ENCODE peak calls at places on chromosomes 12 and 14, in ten cellular contexts. D is Calu3; K is activated CD4-positive, alpha-beta T cell treated with anti-CD3 and anti-CD28 coated beads, Interleukin-2, amount 10 ng/mL, durations not matched to agents 7 days and 5 days; G is C1 segment of cervical spinal cord; N is SW 1271; L is stimulated activated effector memory CD8-positive, alpha-beta T cell treated with anti-CD3 and anti-CD28 coated beads, Interleukin-12 subunit alpha, Interleukin-12 subunit beta, amount 100 ng/mL, for 72 hours; J is naive thymus-derived CD4-positive, alpha-beta T cell; M is CD8-positive, alpha-beta T cell; V is GDM1; F is RCC 7860. A is an unnamed sample.

GRCh38 chr14:35556548-35556947 is 22.6 kb downstream of the INSM2 start:
- DNase-seq in D (no peak), K (no peak), G (no peak), N (no peak), L (no peak), J (no peak), M (no peak), V (no peak), F (no peak), A (no peak)

GRCh38 chr14:69181491-69181890 is 9.8 kb upstream of the EXD2 start:
- DNase-seq in D (no peak), K (no peak), G (no peak), N (no peak), L (no peak), J (no peak), M (no peak), V (no peak), F (no peak), A (no peak)

GRCh38 chr12:89976866-89977265 is 268.2 kb upstream of the ATP2B1 start:
- DNase-seq in D (no peak), K (no peak), G (no peak), N (no peak), L (no peak), J (no peak), M (no peak), V (no peak), F (no peak), A (no peak)

GRCh38 chr14:21107360-21107781 is 6.5 kb downstream of the TMEM253 start:
- DNase-seq in D (no peak), K (no peak), G (no peak), N (no peak), L (no peak), J (no peak), M (no peak), V (no peak), F (peak), A (no peak)

GRCh38 chr12:24113701-24114100 is 164.2 kb upstream of the SOX5 start:
- DNase-seq in D (no peak), K (no peak), G (no peak), N (no peak), L (no peak), J (no peak), M (no peak), V (no peak), F (no peak), A (no peak)

GRCh38 chr14:73862480-73862879 is 10.8 kb downstream of the PTGR2 start:
- DNase-seq in D (no peak), K (no peak), G (no peak), N (no peak), L (no peak), J (no peak), M (no peak), V (no peak), F (no peak), A (no peak)

GRCh38 chr14:75389679-75390078 is 38.1 kb upstream of the JDP2 start:
- DNase-seq in D (no peak), K (no peak), G (no peak), N (no peak), L (no peak), J (no peak), M (no peak), V (no peak), F (no peak), A (no peak)

GRCh38 chr14:104939666-104940410 is 15.2 kb downstream of the PLD4 start:
- DNase-seq in D (no peak), K (no peak), G (no peak), N (no peak), L (no peak), J (no peak), M (no peak), V (no peak), F (no peak), A (no peak)

GRCh38 chr14:73712540-73713141 is 1.5 kb downstream of the PNMA1 start:
- DNase-seq in D (no peak), K (peak), G (no peak), N (no peak), L (peak), J (peak), M (peak), V (no peak), F (no peak), A (peak)

GRCh38 chr12:14214495-14214894 is 151.0 kb upstream of the ATF7IP start:
- DNase-seq in D (no peak), K (no peak), G (no peak), N (no peak), L (no peak), J (no peak), M (no peak), V (no peak), F (no peak), A (no peak)

GRCh38 chr14:94689218-94689984 is 77.2 kb downstream of the SERPINA3 start:
- DNase-seq in D (peak), K (peak), G (peak), N (peak), L (peak), J (peak), M (peak), V (peak), F (no peak), A (peak)

GRCh38 chr14:77988966-77989365 is 181.2 kb upstream of the NRXN3 start:
- DNase-seq in D (no peak), K (no peak), G (peak), N (no peak), L (no peak), J (no peak), M (no peak), V (no peak), F (peak), A (no peak)

GRCh38 chr12:127761880-127762279 is 505.1 kb upstream of the TMEM132C start:
- DNase-seq in D (no peak), K (no peak), G (no peak), N (no peak), L (no peak), J (no peak), M (no peak), V (peak), F (no peak), A (no peak)

GRCh38 chr12:51188359-51189051 is 15.6 kb upstream of the TFCP2 start:
- DNase-seq in D (no peak), K (no peak), G (no peak), N (no peak), L (no peak), J (no peak), M (no peak), V (no peak), F (no peak), A (peak)

GRCh38 chr12:117809509-117809908 is 159.3 kb downstream of the KSR2 start:
- DNase-seq in D (no peak), K (no peak), G (no peak), N (no peak), L (no peak), J (no peak), M (no peak), V (no peak), F (no peak), A (no peak)

GRCh38 chr12:4001869-4002268 is 128.7 kb upstream of the PARP11 start:
- DNase-seq in D (no peak), K (no peak), G (no peak), N (no peak), L (no peak), J (no peak), M (no peak), V (no peak), F (no peak), A (no peak)

GRCh38 chr14:45177081-45177480 is 41.4 kb downstream of the FANCM start:
- DNase-seq in D (no peak), K (no peak), G (no peak), N (no peak), L (no peak), J (no peak), M (no peak), V (no peak), F (no peak), A (no peak)

GRCh38 chr14:101827286-101827685 is 65.8 kb downstream of the PPP2R5C start:
- DNase-seq in D (no peak), K (no peak), G (no peak), N (no peak), L (no peak), J (no peak), M (no peak), V (no peak), F (no peak), A (no peak)

GRCh38 chr14:22478670-22479069 is 110.4 kb downstream of the DAD1 start:
- DNase-seq in D (no peak), K (no peak), G (no peak), N (no peak), L (no peak), J (no peak), M (no peak), V (no peak), F (no peak), A (no peak)

GRCh38 chr12:168201-168600 is 45.8 kb downstream of the SLC6A12 start:
- DNase-seq in D (no peak), K (no peak), G (no peak), N (no peak), L (no peak), J (no peak), M (no peak), V (no peak), F (no peak), A (no peak)

GRCh38 chr12:132248439-132249157 is 80.8 kb downstream of the GALNT9 start:
- DNase-seq in D (no peak), K (no peak), G (no peak), N (no peak), L (no peak), J (no peak), M (no peak), V (no peak), F (peak), A (no peak)